ENCODE peak calls at places on chromosomes 7 and 10, in nine cellular contexts. One of them, this sample, is unnamed.
A peak's percentile ranks its signal among the peaks of the same experiment; 100 is the strongest.

GRCh38 chr10:47415520-47416304 is 31.6 kb upstream of the ZNF488 start:
- DNase-seq in cardiac muscle cell: no peak
- DNase-seq in PC-3: no peak
- DNase-seq in fibroblast of lung: no peak
- DNase-seq in H1: no peak
- DNase-seq in testis: no peak
- DNase-seq in sigmoid colon: no peak
- DNase-seq in stomach: no peak
- DNase-seq in mammary epithelial cell: peak; percentile 35
- DNase-seq in this sample: no peak

GRCh38 chr7:23012797-23013714 is 874 bp downstream of the HYCC1 start:
- DNase-seq in cardiac muscle cell: peak; percentile 55
- DNase-seq in PC-3: peak; percentile 18
- DNase-seq in fibroblast of lung: no peak
- DNase-seq in H1: peak; percentile 66
- DNase-seq in testis: peak; percentile 35
- DNase-seq in sigmoid colon: peak; percentile 76
- DNase-seq in stomach: no peak
- DNase-seq in mammary epithelial cell: no peak
- DNase-seq in this sample: peak; percentile 38

GRCh38 chr7:138573741-138574140 is 113.7 kb downstream of the TRIM24 start:
- DNase-seq in cardiac muscle cell: no peak
- DNase-seq in PC-3: no peak
- DNase-seq in fibroblast of lung: no peak
- DNase-seq in H1: no peak
- DNase-seq in testis: no peak
- DNase-seq in sigmoid colon: no peak
- DNase-seq in stomach: no peak
- DNase-seq in mammary epithelial cell: no peak
- DNase-seq in this sample: no peak

GRCh38 chr7:19705663-19706062 is 3.2 kb downstream of the POLR1F start:
- DNase-seq in cardiac muscle cell: no peak
- DNase-seq in PC-3: no peak
- DNase-seq in fibroblast of lung: no peak
- DNase-seq in H1: no peak
- DNase-seq in testis: no peak
- DNase-seq in sigmoid colon: no peak
- DNase-seq in stomach: no peak
- DNase-seq in mammary epithelial cell: no peak
- DNase-seq in this sample: no peak

GRCh38 chr7:42843209-42843800 is 68.6 kb downstream of the C7orf25 start:
- DNase-seq in cardiac muscle cell: peak; percentile 74
- DNase-seq in PC-3: peak; percentile 63
- DNase-seq in fibroblast of lung: peak; percentile 61
- DNase-seq in H1: no peak
- DNase-seq in testis: peak; percentile 61
- DNase-seq in sigmoid colon: peak; percentile 69
- DNase-seq in stomach: peak; percentile 40
- DNase-seq in mammary epithelial cell: no peak
- DNase-seq in this sample: no peak

GRCh38 chr7:135353832-135354231 is 120.2 kb downstream of the STRA8 start:
- DNase-seq in cardiac muscle cell: no peak
- DNase-seq in PC-3: no peak
- DNase-seq in fibroblast of lung: no peak
- DNase-seq in H1: no peak
- DNase-seq in testis: no peak
- DNase-seq in sigmoid colon: no peak
- DNase-seq in stomach: no peak
- DNase-seq in mammary epithelial cell: no peak
- DNase-seq in this sample: no peak

GRCh38 chr7:141220263-141220662 is 146.4 kb downstream of the TMEM178B start:
- DNase-seq in cardiac muscle cell: no peak
- DNase-seq in PC-3: no peak
- DNase-seq in fibroblast of lung: peak; percentile 9
- DNase-seq in H1: no peak
- DNase-seq in testis: no peak
- DNase-seq in sigmoid colon: no peak
- DNase-seq in stomach: no peak
- DNase-seq in mammary epithelial cell: no peak
- DNase-seq in this sample: no peak

GRCh38 chr7:5203138-5203537 is 13.1 kb downstream of the WIPI2 start:
- DNase-seq in cardiac muscle cell: no peak
- DNase-seq in PC-3: no peak
- DNase-seq in fibroblast of lung: no peak
- DNase-seq in H1: no peak
- DNase-seq in testis: no peak
- DNase-seq in sigmoid colon: no peak
- DNase-seq in stomach: no peak
- DNase-seq in mammary epithelial cell: no peak
- DNase-seq in this sample: no peak

GRCh38 chr10:78900715-78901430 is 167.9 kb upstream of the ZMIZ1 start:
- DNase-seq in cardiac muscle cell: no peak
- DNase-seq in PC-3: no peak
- DNase-seq in fibroblast of lung: no peak
- DNase-seq in H1: peak; percentile 20
- DNase-seq in testis: no peak
- DNase-seq in sigmoid colon: no peak
- DNase-seq in stomach: peak; percentile 11
- DNase-seq in mammary epithelial cell: no peak
- DNase-seq in this sample: no peak

GRCh38 chr7:2452074-2452507 is 24.1 kb downstream of the GRIFIN start:
- DNase-seq in cardiac muscle cell: no peak
- DNase-seq in PC-3: no peak
- DNase-seq in fibroblast of lung: no peak
- DNase-seq in H1: peak; percentile 64
- DNase-seq in testis: no peak
- DNase-seq in sigmoid colon: no peak
- DNase-seq in stomach: no peak
- DNase-seq in mammary epithelial cell: no peak
- DNase-seq in this sample: no peak

GRCh38 chr7:117872565-117873055 is 631 bp downstream of the CTTNBP2 start:
- DNase-seq in cardiac muscle cell: peak; percentile 64
- DNase-seq in PC-3: no peak
- DNase-seq in fibroblast of lung: peak; percentile 45
- DNase-seq in H1: peak; percentile 65
- DNase-seq in testis: peak; percentile 21
- DNase-seq in sigmoid colon: peak; percentile 68
- DNase-seq in stomach: no peak
- DNase-seq in mammary epithelial cell: no peak
- DNase-seq in this sample: no peak

GRCh38 chr7:27163776-27164380 is 1.5 kb downstream of the HOXA9 start:
- DNase-seq in cardiac muscle cell: no peak
- DNase-seq in PC-3: no peak
- DNase-seq in fibroblast of lung: no peak
- DNase-seq in H1: no peak
- DNase-seq in testis: no peak
- DNase-seq in sigmoid colon: peak; percentile 67
- DNase-seq in stomach: no peak
- DNase-seq in mammary epithelial cell: peak; percentile 27
- DNase-seq in this sample: no peak

GRCh38 chr7:69285856-69286255 is 312.4 kb upstream of the AUTS2 start:
- DNase-seq in cardiac muscle cell: no peak
- DNase-seq in PC-3: no peak
- DNase-seq in fibroblast of lung: no peak
- DNase-seq in H1: no peak
- DNase-seq in testis: no peak
- DNase-seq in sigmoid colon: no peak
- DNase-seq in stomach: no peak
- DNase-seq in mammary epithelial cell: no peak
- DNase-seq in this sample: no peak

GRCh38 chr7:25804154-25804553 is 347.8 kb upstream of the NFE2L3 start:
- DNase-seq in cardiac muscle cell: no peak
- DNase-seq in PC-3: no peak
- DNase-seq in fibroblast of lung: no peak
- DNase-seq in H1: no peak
- DNase-seq in testis: no peak
- DNase-seq in sigmoid colon: no peak
- DNase-seq in stomach: no peak
- DNase-seq in mammary epithelial cell: peak; percentile 94
- DNase-seq in this sample: no peak

GRCh38 chr7:132618956-132619305 is 42.7 kb upstream of the PLXNA4 start:
- DNase-seq in cardiac muscle cell: no peak
- DNase-seq in PC-3: peak; percentile 18
- DNase-seq in fibroblast of lung: no peak
- DNase-seq in H1: no peak
- DNase-seq in testis: no peak
- DNase-seq in sigmoid colon: no peak
- DNase-seq in stomach: no peak
- DNase-seq in mammary epithelial cell: no peak
- DNase-seq in this sample: no peak

GRCh38 chr10:13462551-13462950 is 66.3 kb downstream of the BEND7 start:
- DNase-seq in cardiac muscle cell: no peak
- DNase-seq in PC-3: no peak
- DNase-seq in fibroblast of lung: no peak
- DNase-seq in H1: no peak
- DNase-seq in testis: no peak
- DNase-seq in sigmoid colon: no peak
- DNase-seq in stomach: no peak
- DNase-seq in mammary epithelial cell: no peak
- DNase-seq in this sample: no peak

GRCh38 chr7:33671521-33672262 is 233.6 kb upstream of the BMPER start:
- DNase-seq in cardiac muscle cell: no peak
- DNase-seq in PC-3: no peak
- DNase-seq in fibroblast of lung: no peak
- DNase-seq in H1: no peak
- DNase-seq in testis: no peak
- DNase-seq in sigmoid colon: no peak
- DNase-seq in stomach: no peak
- DNase-seq in mammary epithelial cell: no peak
- DNase-seq in this sample: no peak

GRCh38 chr10:71338728-71339495 is 19.9 kb downstream of the SLC29A3 start:
- DNase-seq in cardiac muscle cell: peak; percentile 35
- DNase-seq in PC-3: peak; percentile 38
- DNase-seq in fibroblast of lung: no peak
- DNase-seq in H1: no peak
- DNase-seq in testis: no peak
- DNase-seq in sigmoid colon: no peak
- DNase-seq in stomach: peak; percentile 47
- DNase-seq in mammary epithelial cell: peak; percentile 31
- DNase-seq in this sample: no peak

GRCh38 chr7:112411186-112411795 is 39.0 kb upstream of the IFRD1 start:
- DNase-seq in cardiac muscle cell: peak; percentile 25
- DNase-seq in PC-3: peak; percentile 60
- DNase-seq in fibroblast of lung: peak; percentile 77
- DNase-seq in H1: no peak
- DNase-seq in testis: peak; percentile 57
- DNase-seq in sigmoid colon: no peak
- DNase-seq in stomach: no peak
- DNase-seq in mammary epithelial cell: peak; percentile 26
- DNase-seq in this sample: no peak

GRCh38 chr7:74138334-74138867 is 35.8 kb upstream of the EIF4H start:
- DNase-seq in cardiac muscle cell: no peak
- DNase-seq in PC-3: no peak
- DNase-seq in fibroblast of lung: no peak
- DNase-seq in H1: peak; percentile 71
- DNase-seq in testis: no peak
- DNase-seq in sigmoid colon: no peak
- DNase-seq in stomach: no peak
- DNase-seq in mammary epithelial cell: no peak
- DNase-seq in this sample: peak; percentile 8

GRCh38 chr10:11434323-11434722 is 177.1 kb downstream of the USP6NL start:
- DNase-seq in cardiac muscle cell: no peak
- DNase-seq in PC-3: no peak
- DNase-seq in fibroblast of lung: no peak
- DNase-seq in H1: no peak
- DNase-seq in testis: no peak
- DNase-seq in sigmoid colon: no peak
- DNase-seq in stomach: no peak
- DNase-seq in mammary epithelial cell: no peak
- DNase-seq in this sample: no peak

GRCh38 chr7:157498690-157499089 is 161.9 kb downstream of the DNAJB6 start:
- DNase-seq in cardiac muscle cell: no peak
- DNase-seq in PC-3: no peak
- DNase-seq in fibroblast of lung: no peak
- DNase-seq in H1: peak; percentile 34
- DNase-seq in testis: no peak
- DNase-seq in sigmoid colon: peak; percentile 20
- DNase-seq in stomach: peak; percentile 8
- DNase-seq in mammary epithelial cell: no peak
- DNase-seq in this sample: no peak

GRCh38 chr7:16630654-16631053 is 14.9 kb downstream of the ANKMY2 start:
- DNase-seq in cardiac muscle cell: no peak
- DNase-seq in PC-3: no peak
- DNase-seq in fibroblast of lung: no peak
- DNase-seq in H1: no peak
- DNase-seq in testis: no peak
- DNase-seq in sigmoid colon: no peak
- DNase-seq in stomach: no peak
- DNase-seq in mammary epithelial cell: no peak
- DNase-seq in this sample: no peak

GRCh38 chr7:57651006-57651405 is 201.0 kb downstream of the ZNF716 start:
- DNase-seq in cardiac muscle cell: no peak
- DNase-seq in PC-3: no peak
- DNase-seq in fibroblast of lung: no peak
- DNase-seq in H1: no peak
- DNase-seq in testis: peak; percentile 60
- DNase-seq in sigmoid colon: no peak
- DNase-seq in stomach: no peak
- DNase-seq in mammary epithelial cell: no peak
- DNase-seq in this sample: no peak
- H3K9me3 ChIP-seq in cardiac muscle cell: no peaks in the 10 kb centered on the region
- H3K9me3 ChIP-seq in PC-3: no peaks in the 10 kb centered on the region
- H3K9me3 ChIP-seq in fibroblast of lung: no peaks in the 10 kb centered on the region
- H3K9me3 ChIP-seq in H1: peaks cover 59% of the 10 kb centered on the region
- H3K9me3 ChIP-seq in testis: no peaks in the 10 kb centered on the region
- H3K9me3 ChIP-seq in sigmoid colon: no peaks in the 10 kb centered on the region
- H3K9me3 ChIP-seq in stomach: peaks cover 36% of the 10 kb centered on the region
- H3K9me3 ChIP-seq in mammary epithelial cell: peaks cover 54% of the 10 kb centered on the region
- H3K9me3 ChIP-seq in this sample: peaks cover 23% of the 10 kb centered on the region

GRCh38 chr7:45888185-45888992 is at the start of gene IGFBP1:
- DNase-seq in cardiac muscle cell: peak; percentile 56
- DNase-seq in PC-3: no peak
- DNase-seq in fibroblast of lung: no peak
- DNase-seq in H1: peak; percentile 60
- DNase-seq in testis: peak; percentile 25
- DNase-seq in sigmoid colon: no peak
- DNase-seq in stomach: no peak
- DNase-seq in mammary epithelial cell: peak; percentile 12
- DNase-seq in this sample: no peak
- TF ChIP-seq CTCF in cardiac muscle cell: no peak
- TF ChIP-seq CTCF in PC-3: no peak
- TF ChIP-seq CTCF in fibroblast of lung: no peak
- TF ChIP-seq CTCF in H1: no peak
- TF ChIP-seq CTCF in testis: no peak
- TF ChIP-seq CTCF in sigmoid colon: no peak
- TF ChIP-seq CTCF in stomach: no peak
- TF ChIP-seq CTCF in mammary epithelial cell: no peak
- TF ChIP-seq CTCF in this sample: no peak

GRCh38 chr7:75971961-75972763 is 22.2 kb downstream of the TMEM120A start:
- DNase-seq in cardiac muscle cell: peak; percentile 33
- DNase-seq in PC-3: no peak
- DNase-seq in fibroblast of lung: peak; percentile 36
- DNase-seq in H1: no peak
- DNase-seq in testis: no peak
- DNase-seq in sigmoid colon: peak; percentile 92
- DNase-seq in stomach: no peak
- DNase-seq in mammary epithelial cell: no peak
- DNase-seq in this sample: no peak
- H3K27ac ChIP-seq in cardiac muscle cell: peak overlapping the region; percentile 63
- H3K27ac ChIP-seq in PC-3: no peak overlapping the region
- H3K27ac ChIP-seq in fibroblast of lung: no peak overlapping the region
- H3K27ac ChIP-seq in H1: no peak overlapping the region
- H3K27ac ChIP-seq in testis: no peak overlapping the region
- H3K27ac ChIP-seq in sigmoid colon: peak overlapping the region; percentile 60
- H3K27ac ChIP-seq in stomach: peak overlapping the region; percentile 45
- H3K27ac ChIP-seq in mammary epithelial cell: no peak overlapping the region
- H3K27ac ChIP-seq in this sample: no peak overlapping the region

GRCh38 chr7:63045575-63045974 is 953.1 kb upstream of the ZNF722 start:
- DNase-seq in cardiac muscle cell: no peak
- DNase-seq in PC-3: no peak
- DNase-seq in fibroblast of lung: no peak
- DNase-seq in H1: no peak
- DNase-seq in testis: no peak
- DNase-seq in sigmoid colon: no peak
- DNase-seq in stomach: no peak
- DNase-seq in mammary epithelial cell: no peak
- DNase-seq in this sample: no peak
- H3K9me3 ChIP-seq in cardiac muscle cell: no peaks in the 10 kb centered on the region
- H3K9me3 ChIP-seq in PC-3: no peaks in the 10 kb centered on the region
- H3K9me3 ChIP-seq in fibroblast of lung: no peaks in the 10 kb centered on the region
- H3K9me3 ChIP-seq in H1: peaks cover 73% of the 10 kb centered on the region
- H3K9me3 ChIP-seq in testis: no peaks in the 10 kb centered on the region
- H3K9me3 ChIP-seq in sigmoid colon: no peaks in the 10 kb centered on the region
- H3K9me3 ChIP-seq in stomach: peaks cover 33% of the 10 kb centered on the region
- H3K9me3 ChIP-seq in mammary epithelial cell: peaks cover 50% of the 10 kb centered on the region
- H3K9me3 ChIP-seq in this sample: peaks cover 30% of the 10 kb centered on the region